ENCODE peak calls at places on chromosome 6, in five cellular contexts. J is HepG2, Y is Peyer's patch, N is HCT116, I is transverse colon. T is an unnamed sample.

GRCh38 chr6:24931752-24932691 is 3.7 kb downstream of the RIPOR2 start:
- DNase-seq in Y (no peak), I (no peak), N (no peak), J (no peak), T (no peak)

GRCh38 chr6:166707045-166707444 is 80.0 kb upstream of the RPS6KA2 start:
- DNase-seq in N (no peak), Y (peak; percentile 21), J (peak; percentile 22), I (peak; percentile 24), T (no peak)

GRCh38 chr6:164753517-164753916 is 555.9 kb downstream of the C6orf118 start:
- DNase-seq in J (no peak), Y (no peak), N (peak; percentile 13), I (no peak), T (no peak)

GRCh38 chr6:162728177-162728571 is 400 bp downstream of the PACRG start:
- DNase-seq in J (no peak), I (no peak), N (no peak), Y (no peak), T (no peak)

GRCh38 chr6:170222498-170223471 is 68.1 kb downstream of the DLL1 start:
- DNase-seq in J (no peak), N (no peak), I (no peak), Y (no peak), T (peak; percentile 84)

GRCh38 chr6:166849762-166850181 is 106.6 kb downstream of the RNASET2 start:
- DNase-seq in Y (peak; percentile 43), N (no peak), I (no peak), J (no peak), T (no peak)

GRCh38 chr6:73451166-73452106 is 661 bp downstream of the CGAS start:
- DNase-seq in N (no peak), I (peak; percentile 50), Y (peak; percentile 59), J (no peak), T (peak; percentile 88)

GRCh38 chr6:136209496-136209895 is 40.6 kb downstream of the MTFR2 start:
- DNase-seq in Y (no peak), N (no peak), J (no peak), I (no peak), T (no peak)

GRCh38 chr6:1424306-1424927 is 35.0 kb downstream of the FOXF2 start:
- DNase-seq in Y (no peak), N (peak; percentile 60), J (peak; percentile 54), I (peak; percentile 51), T (no peak)

GRCh38 chr6:9266741-9267140 is 831.4 kb upstream of the SLC35B3 start:
- DNase-seq in J (no peak), N (no peak), I (no peak), Y (no peak), T (no peak)

GRCh38 chr6:170087946-170088348 is 202.9 kb downstream of the DLL1 start:
- DNase-seq in I (peak; percentile 55), Y (peak; percentile 55), J (no peak), N (no peak), T (peak; percentile 85)

GRCh38 chr6:167324111-167324510 is 775 bp upstream of the TTLL2 start:
- DNase-seq in N (no peak), I (no peak), J (no peak), Y (no peak), T (peak; percentile 45)

GRCh38 chr6:139891471-139891870 is 517.0 kb upstream of the CITED2 start:
- DNase-seq in J (no peak), Y (no peak), N (no peak), I (no peak), T (no peak)

GRCh38 chr6:148269386-148269785 is 73.3 kb upstream of the SASH1 start:
- DNase-seq in J (no peak), I (no peak), N (no peak), Y (no peak), T (no peak)

GRCh38 chr6:133468591-133468990 is 227.4 kb downstream of the EYA4 start:
- DNase-seq in J (no peak), N (no peak), Y (no peak), I (no peak), T (no peak)

GRCh38 chr6:25017486-25017885 is 81.7 kb upstream of the RIPOR2 start:
- DNase-seq in Y (no peak), N (no peak), J (no peak), I (no peak), T (no peak)

GRCh38 chr6:117263353-117263927 is 1.9 kb upstream of the VGLL2 start:
- DNase-seq in I (no peak), Y (no peak), N (no peak), J (no peak), T (no peak)

GRCh38 chr6:151240036-151240685 is 394 bp downstream of the AKAP12 start:
- DNase-seq in N (peak; percentile 59), Y (peak; percentile 18), J (no peak), I (peak; percentile 72), T (peak; percentile 72)

GRCh38 chr6:146543211-146543939 is at the start of gene RAB32:
- DNase-seq in N (no peak), J (peak; percentile 89), I (peak; percentile 93), Y (peak; percentile 29), T (peak; percentile 97)

GRCh38 chr6:4280721-4281120 is 145.3 kb upstream of the ECI2 start:
- DNase-seq in J (no peak), I (no peak), Y (no peak), N (no peak), T (no peak)

GRCh38 chr6:107264357-107264831 is 149.1 kb upstream of the BEND3 start:
- DNase-seq in I (no peak), J (peak; percentile 91), N (no peak), Y (no peak), T (no peak)

GRCh38 chr6:109527989-109528388 is 45.0 kb upstream of the ZBTB24 start:
- DNase-seq in I (no peak), N (peak; percentile 21), J (peak; percentile 20), Y (no peak), T (no peak)

GRCh38 chr6:143592335-143592734 is 80.8 kb upstream of the FUCA2 start:
- DNase-seq in I (no peak), J (peak; percentile 23), N (peak; percentile 23), Y (no peak), T (no peak)

GRCh38 chr6:44002591-44003344 is 124.5 kb downstream of the MRPL14 start:
- DNase-seq in Y (peak; percentile 43), I (peak; percentile 70), N (no peak), J (no peak), T (no peak)

GRCh38 chr6:108876929-108877775 is 28.9 kb downstream of the ARMC2 start:
- DNase-seq in I (peak; percentile 53), N (no peak), J (no peak), Y (peak; percentile 32), T (peak; percentile 93)

GRCh38 chr6:106870069-106870468 is 104.5 kb downstream of the CD24 start:
- DNase-seq in Y (no peak), J (peak; percentile 29), N (no peak), I (no peak), T (no peak)

GRCh38 chr6:154805288-154805911 is 72.2 kb downstream of the SCAF8 start:
- DNase-seq in J (peak; percentile 43), N (peak; percentile 31), I (no peak), Y (no peak), T (no peak)

GRCh38 chr6:148497256-148497655 is 154.6 kb downstream of the SASH1 start:
- DNase-seq in J (no peak), Y (no peak), I (no peak), N (no peak), T (no peak)

GRCh38 chr6:139376604-139377218 is 2.3 kb upstream of the CITED2 start:
- DNase-seq in Y (no peak), J (peak; percentile 48), I (peak; percentile 61), N (no peak), T (peak; percentile 88)

DNA sequence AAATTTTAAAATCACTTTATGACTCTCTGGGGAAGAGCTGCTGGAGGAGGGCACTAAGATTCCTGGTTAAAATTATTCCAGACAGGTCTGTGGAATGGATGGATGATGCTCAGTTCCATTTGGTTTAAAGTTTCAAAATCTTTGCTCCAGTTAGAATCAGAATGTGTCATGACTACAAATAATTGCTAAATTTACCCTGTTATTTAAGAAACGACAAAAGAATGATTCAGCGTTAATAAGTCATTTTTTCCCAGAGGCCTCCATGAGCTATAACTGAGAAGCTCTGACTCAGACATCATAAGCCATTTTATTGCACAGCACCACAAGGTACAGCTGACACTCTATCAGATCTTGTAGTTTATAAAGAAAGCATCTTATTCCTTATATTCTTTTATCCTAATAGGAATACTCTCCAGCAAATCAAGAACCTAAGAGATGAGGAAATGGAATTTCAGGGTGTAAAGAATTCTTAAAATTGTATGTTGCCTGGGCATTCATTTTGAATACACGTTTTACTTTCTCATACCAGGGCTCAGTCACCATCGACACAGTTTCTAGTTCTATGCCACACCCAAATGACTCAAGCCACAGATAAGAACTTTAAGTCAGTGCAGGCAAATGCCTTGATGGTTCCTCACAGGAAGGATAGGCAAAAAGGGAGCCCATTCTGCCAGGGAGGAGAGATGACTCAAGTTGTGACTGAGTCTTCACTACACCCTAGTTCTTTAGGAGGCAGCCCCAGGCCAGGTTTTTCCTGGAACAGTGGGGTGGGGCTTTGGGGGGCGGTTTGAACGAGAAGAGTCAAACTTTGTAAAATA is 636.0 kb downstream of the MMUT start:
- DNase-seq in N (peak; percentile 99), I (peak; percentile 23), Y (no peak), J (no peak), T (peak; percentile 37)
- H3K4me3 ChIP-seq in N (peak overlapping the region; percentile 45), I (no peak overlapping the region), Y (no peak overlapping the region), J (no peak overlapping the region), T (no peak overlapping the region)

DNA sequence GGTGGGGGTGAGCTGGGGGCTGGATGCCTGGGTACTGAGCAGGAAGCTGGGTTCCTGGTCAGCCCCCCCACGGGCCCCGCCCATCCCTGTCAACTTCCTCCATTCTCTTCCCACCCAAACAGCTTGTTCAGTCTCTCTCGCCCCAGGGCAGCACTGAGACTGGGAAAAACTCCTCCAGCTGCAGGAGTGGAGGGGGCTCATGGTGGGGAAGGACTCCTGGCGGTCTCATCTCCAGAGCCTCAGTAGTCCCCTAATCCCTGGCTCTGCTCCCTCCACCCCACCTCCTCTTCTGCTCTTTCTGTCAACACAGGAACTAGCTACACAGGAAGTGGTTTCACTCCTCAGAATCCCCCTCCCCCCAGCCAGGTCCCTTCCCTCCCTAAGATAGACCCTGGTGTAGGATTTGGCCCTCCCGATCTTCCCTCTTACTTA is at the start of gene GPSM3:
- DNase-seq in Y (peak; percentile 86), I (peak; percentile 78), J (no peak), N (no peak), T (peak; percentile 94)
- TF ChIP-seq POLR2A in Y (no peak), I (peak; percentile 10), J (no peak), N (no peak), T (no peak)

DNA sequence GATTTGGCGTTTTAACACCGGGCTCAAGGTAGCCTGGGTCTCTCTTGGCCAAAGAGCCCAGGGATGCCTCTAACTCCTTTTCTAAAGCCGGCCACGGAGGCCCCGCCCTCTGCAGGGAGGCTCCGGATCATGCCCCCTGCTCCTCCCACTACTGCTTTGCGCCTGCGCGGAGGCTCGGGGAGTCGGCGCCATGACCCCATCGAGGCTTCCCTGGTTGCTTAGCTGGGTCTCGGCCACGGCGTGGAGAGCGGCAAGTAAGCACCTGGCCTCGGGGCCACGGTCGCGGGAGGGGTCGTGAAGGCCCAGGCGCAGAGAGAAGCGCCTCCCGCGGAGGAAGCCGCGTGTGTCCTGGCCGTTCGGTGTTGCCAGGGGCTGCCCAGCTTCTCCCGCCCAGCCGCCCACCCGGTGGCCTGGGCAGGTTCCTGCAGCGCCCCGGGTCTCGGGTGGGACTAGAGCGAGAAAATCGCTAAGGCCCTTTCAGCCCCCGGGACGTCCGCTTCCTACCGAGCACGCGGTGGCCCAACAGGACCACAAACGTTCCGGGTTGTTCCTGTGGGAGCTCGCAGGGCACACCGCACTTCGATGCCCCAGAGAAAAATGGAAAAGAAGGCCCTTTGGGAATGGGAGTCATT is at the start of gene SDHAF4:
- DNase-seq in J (peak; percentile 86), I (peak; percentile 94), Y (peak; percentile 89), N (peak; percentile 63), T (peak; percentile 87)
- H3K4me3 ChIP-seq in J (peak within 1 kb of the TSS; percentile 83), I (peak within 1 kb of the TSS; percentile 95), Y (peak within 1 kb of the TSS; percentile 95), N (peak within 1 kb of the TSS; percentile 87), T (peak within 1 kb of the TSS; percentile 84)

GRCh38 chr6:39791850-39792500 is at the start of gene DAAM2:
- DNase-seq in N (no peak), Y (no peak), I (peak; percentile 50), J (no peak), T (peak; percentile 92)
- TF ChIP-seq POLR2A in N (no peak), Y (no peak), I (no peak), J (no peak), T (no peak)

T was measured in lower leg skin.